ENCODE peak calls at places on chromosome 13, in eight cellular contexts. Q, U, B, I, L, C, K and O are unnamed samples.

GRCh38 chr13:77896536-77896935 is 22.1 kb downstream of the EDNRB start:
- DNase-seq in Q (peak), U (peak), B (no peak), I (no peak), L (no peak), C (no peak), K (no peak), O (peak)

GRCh38 chr13:73169971-73170370 is 111.2 kb downstream of the KLF5 start:
- DNase-seq in Q (no peak), U (no peak), B (no peak), I (no peak), L (no peak), C (no peak), K (no peak), O (no peak)

GRCh38 chr13:33119886-33120543 is 103.8 kb downstream of the KL start:
- DNase-seq in Q (no peak), U (no peak), B (peak), I (no peak), L (no peak), C (no peak), K (no peak), O (no peak)

GRCh38 chr13:32581177-32581786 is 5.0 kb upstream of the PDS5B start:
- DNase-seq in Q (no peak), U (peak), B (no peak), I (no peak), L (no peak), C (no peak), K (peak), O (peak)

GRCh38 chr13:21338156-21338555 is 120.9 kb downstream of the ZDHHC20 start:
- DNase-seq in Q (no peak), U (no peak), B (no peak), I (no peak), L (no peak), C (no peak), K (no peak), O (no peak)

GRCh38 chr13:67351915-67352314 is 121.8 kb upstream of the PCDH9 start:
- DNase-seq in Q (no peak), U (peak), B (no peak), I (no peak), L (no peak), C (no peak), K (no peak), O (peak)

GRCh38 chr13:65653548-65654078 is 1576.5 kb downstream of the PCDH9 start:
- DNase-seq in Q (no peak), U (no peak), B (no peak), I (no peak), L (no peak), C (no peak), K (no peak), O (no peak)

GRCh38 chr13:45280751-45281634 is 60.0 kb downstream of the TPT1 start:
- DNase-seq in Q (peak), U (peak), B (no peak), I (peak), L (peak), C (peak), K (peak), O (peak)

GRCh38 chr13:32255744-32256120 is 59.4 kb downstream of the ZAR1L start:
- DNase-seq in Q (no peak), U (no peak), B (no peak), I (no peak), L (no peak), C (no peak), K (no peak), O (no peak)

GRCh38 chr13:33281951-33282595 is 3.5 kb downstream of the STARD13 start:
- DNase-seq in Q (no peak), U (peak), B (no peak), I (no peak), L (no peak), C (no peak), K (no peak), O (peak)

GRCh38 chr13:110186221-110186838 is 120.6 kb downstream of the COL4A1 start:
- DNase-seq in Q (peak), U (no peak), B (no peak), I (no peak), L (no peak), C (no peak), K (no peak), O (no peak)

GRCh38 chr13:109344552-109345157 is 441.7 kb downstream of the IRS2 start:
- DNase-seq in Q (no peak), U (peak), B (no peak), I (no peak), L (no peak), C (no peak), K (no peak), O (peak)

GRCh38 chr13:46575321-46575721 is 22.4 kb downstream of the LRCH1 start:
- DNase-seq in Q (no peak), U (peak), B (no peak), I (no peak), L (no peak), C (no peak), K (no peak), O (no peak)

GRCh38 chr13:85261757-85262346 is 537.4 kb downstream of the SLITRK6 start:
- DNase-seq in Q (no peak), U (peak), B (no peak), I (no peak), L (no peak), C (no peak), K (peak), O (no peak)

DNA sequence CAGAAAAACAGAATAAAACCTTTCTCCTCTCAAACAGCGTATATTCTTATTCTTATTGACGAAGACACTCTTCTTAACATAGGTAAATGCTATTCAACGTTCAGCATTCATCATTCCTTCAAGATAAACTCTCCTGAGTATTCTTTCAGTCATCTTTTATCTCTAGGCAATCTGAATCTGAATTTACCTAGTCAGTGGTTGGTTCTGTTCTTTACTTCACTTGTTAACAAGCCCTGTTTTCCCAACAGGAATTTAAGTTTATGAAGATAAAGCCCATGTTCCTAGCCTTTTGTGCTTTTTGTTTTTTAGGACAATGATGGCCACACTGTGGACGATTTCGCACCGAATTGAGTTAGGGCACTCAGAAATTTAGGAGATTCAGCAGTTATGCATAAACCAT is 3.2 kb downstream of the ELF1 start:
- DNase-seq in Q (no peak), U (no peak), B (no peak), I (no peak), L (no peak), C (no peak), K (no peak), O (no peak)
- H3K4me3 ChIP-seq in Q (no peak), U (no peak), B (no peak), I (peak), L (peak), C (no peak), K (no peak), O (no peak)

DNA sequence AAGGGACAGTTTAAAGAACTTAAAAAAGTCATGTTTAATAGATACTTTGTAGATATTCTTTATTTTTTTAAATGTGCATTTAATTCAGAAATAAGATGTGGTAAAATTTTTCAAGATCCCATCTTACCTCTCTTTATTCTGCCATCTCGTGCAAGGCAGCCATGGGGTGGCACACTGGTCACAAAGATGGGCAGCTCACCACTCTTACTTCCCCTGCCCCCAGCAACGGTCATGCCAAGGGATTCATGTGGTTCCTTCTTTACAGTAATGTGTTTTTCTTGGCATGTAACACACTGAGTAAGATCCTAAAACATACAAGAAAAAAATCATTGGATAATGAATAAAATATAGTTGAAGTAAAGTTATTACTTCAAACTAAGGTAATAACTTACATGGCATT is 64.2 kb downstream of the LNX2 start:
- DNase-seq in Q (peak), U (peak), B (no peak), I (no peak), L (no peak), C (no peak), K (no peak), O (peak)
- TF ChIP-seq CTCF in Q (peak), U (peak), B (no peak), I (no peak), L (no peak), C (no peak), K (peak), O (peak)

GRCh38 chr13:39770514-39770913 is 115.1 kb downstream of the COG6 start:
- DNase-seq in Q (no peak), U (no peak), B (no peak), I (no peak), L (no peak), C (no peak), K (no peak), O (no peak)
- H3K4me3 ChIP-seq in Q (no peak), U (no peak), B (no peak), I (no peak), L (no peak), C (no peak), K (no peak), O (no peak)

GRCh38 chr13:79658333-79658975 is 177.5 kb downstream of the NDFIP2 start:
- DNase-seq in Q (no peak), U (no peak), B (no peak), I (no peak), L (no peak), C (no peak), K (peak), O (no peak)

GRCh38 chr13:79662882-79663281 is 181.9 kb downstream of the NDFIP2 start:
- DNase-seq in Q (peak), U (no peak), B (no peak), I (no peak), L (peak), C (no peak), K (peak), O (no peak)

GRCh38 chr13:79655509-79655908 is 174.6 kb downstream of the NDFIP2 start:
- DNase-seq in Q (no peak), U (no peak), B (no peak), I (no peak), L (no peak), C (no peak), K (no peak), O (no peak)

GRCh38 chr13:79660361-79660760 is 179.4 kb downstream of the NDFIP2 start:
- DNase-seq in Q (no peak), U (no peak), B (no peak), I (no peak), L (no peak), C (no peak), K (no peak), O (no peak)

DNA sequence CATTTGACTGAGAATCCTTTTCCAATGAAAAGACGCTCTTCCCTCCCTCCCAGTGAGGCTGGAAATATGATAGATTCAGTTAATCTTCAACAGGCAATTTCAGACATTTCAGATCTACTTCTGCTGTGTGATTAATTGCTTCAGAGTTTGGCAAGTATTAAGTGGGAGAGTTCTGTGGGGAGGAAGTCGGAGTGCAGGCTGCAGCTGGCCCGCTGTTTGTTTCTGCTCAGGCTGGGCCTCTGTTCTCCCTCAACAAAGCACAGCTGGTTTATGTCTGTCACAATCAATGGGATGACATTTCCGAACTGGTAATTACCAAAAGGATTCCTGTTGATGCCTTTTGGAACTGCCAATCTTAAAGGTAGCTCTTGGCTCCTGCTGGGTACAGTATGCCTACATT is 178.2 kb downstream of the NDFIP2 start:
- DNase-seq in Q (peak), U (peak), B (no peak), I (no peak), L (no peak), C (no peak), K (peak), O (peak)
- TF ChIP-seq CTCF in Q (no peak), U (no peak), B (no peak), I (no peak), L (no peak), C (no peak), K (no peak), O (no peak)

GRCh38 chr13:97145057-97145456 is 77.1 kb upstream of the MBNL2 start:
- DNase-seq in Q (no peak), U (no peak), B (no peak), I (no peak), L (no peak), C (no peak), K (no peak), O (no peak)

GRCh38 chr13:97140611-97141010 is 81.5 kb upstream of the MBNL2 start:
- DNase-seq in Q (no peak), U (no peak), B (no peak), I (no peak), L (no peak), C (no peak), K (no peak), O (no peak)

GRCh38 chr13:97139704-97140103 is 82.4 kb upstream of the MBNL2 start:
- DNase-seq in Q (no peak), U (no peak), B (no peak), I (no peak), L (no peak), C (no peak), K (no peak), O (no peak)

GRCh38 chr13:97142452-97142851 is 79.7 kb upstream of the MBNL2 start:
- DNase-seq in Q (peak), U (peak), B (no peak), I (no peak), L (peak), C (no peak), K (peak), O (no peak)

DNA sequence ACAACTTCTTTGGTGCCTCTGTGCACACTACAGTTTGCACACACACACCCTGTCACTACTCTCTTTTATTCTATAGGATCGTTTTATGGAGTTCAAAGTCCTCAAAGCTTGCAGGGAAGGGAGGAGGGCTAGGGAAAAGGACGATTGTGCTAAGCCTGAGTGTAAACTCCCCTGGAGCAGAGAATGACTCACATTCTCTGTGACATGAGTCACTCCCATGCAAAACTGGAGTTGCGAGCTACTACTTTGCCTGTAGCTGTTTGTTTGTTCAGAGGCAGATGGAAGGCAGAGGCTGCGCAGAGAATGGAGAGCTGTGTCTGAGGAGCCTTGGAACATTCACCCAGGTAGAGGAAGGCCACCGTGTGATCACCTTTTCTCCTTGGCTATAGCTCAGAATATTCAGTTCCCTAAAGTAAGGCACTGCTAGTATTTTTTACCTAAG is 80.5 kb upstream of the MBNL2 start:
- DNase-seq in Q (peak), U (peak), B (no peak), I (peak), L (peak), C (no peak), K (peak), O (peak)
- H3K4me3 ChIP-seq in Q (no peak), U (peak), B (no peak), I (no peak), L (peak), C (no peak), K (no peak), O (no peak)

GRCh38 chr13:29564828-29565227 is 30.7 kb downstream of the SLC7A1 start:
- DNase-seq in Q (no peak), U (no peak), B (no peak), I (no peak), L (no peak), C (no peak), K (no peak), O (peak)
- TF ChIP-seq CTCF in Q (peak), U (peak), B (peak), I (no peak), L (no peak), C (no peak), K (peak), O (peak)

GRCh38 chr13:101452519-101453485 is at the start of gene ITGBL1:
- DNase-seq in Q (peak), U (peak), B (no peak), I (no peak), L (no peak), C (no peak), K (no peak), O (peak)
- H3K4me3 ChIP-seq in Q (no peak), U (peak), B (peak), I (peak), L (peak), C (peak), K (no peak), O (peak)

DNA sequence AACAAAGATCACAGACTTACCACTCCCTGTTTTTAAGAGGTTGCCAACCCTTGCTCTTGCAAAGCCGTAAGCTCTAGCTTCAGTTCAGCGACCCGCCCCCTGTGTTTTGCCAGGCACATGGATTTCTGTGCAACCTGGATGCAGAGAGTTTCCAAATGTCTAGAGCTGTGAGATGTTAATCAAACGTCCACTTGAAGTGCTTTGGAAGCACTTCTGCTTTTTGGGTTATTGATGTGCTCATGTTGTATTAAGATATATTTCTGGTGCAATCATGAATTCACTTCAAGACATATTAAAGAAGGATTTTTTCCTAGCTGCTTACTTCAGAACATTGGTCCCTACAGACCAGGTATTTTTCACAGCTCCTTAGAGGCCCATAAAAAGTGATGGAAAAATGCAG is 59.6 kb downstream of the DLEU7 start:
- DNase-seq in Q (no peak), U (no peak), B (no peak), I (no peak), L (no peak), C (no peak), K (no peak), O (no peak)
- TF ChIP-seq CTCF in Q (no peak), U (no peak), B (no peak), I (no peak), L (no peak), C (no peak), K (no peak), O (no peak)

GRCh38 chr13:42575938-42576337 is 2.0 kb downstream of the TNFSF11 start:
- DNase-seq in Q (no peak), U (no peak), B (no peak), I (no peak), L (no peak), C (no peak), K (no peak), O (no peak)

GRCh38 chr13:42577538-42577937 is 3.6 kb downstream of the TNFSF11 start:
- DNase-seq in Q (no peak), U (no peak), B (no peak), I (no peak), L (no peak), C (no peak), K (no peak), O (no peak)

GRCh38 chr13:42574435-42575311 is 721 bp downstream of the TNFSF11 start:
- DNase-seq in Q (no peak), U (no peak), B (no peak), I (no peak), L (no peak), C (no peak), K (no peak), O (no peak)

GRCh38 chr13:42571895-42572294 is 2.1 kb upstream of the TNFSF11 start:
- DNase-seq in Q (no peak), U (no peak), B (no peak), I (no peak), L (no peak), C (no peak), K (no peak), O (no peak)

DNA sequence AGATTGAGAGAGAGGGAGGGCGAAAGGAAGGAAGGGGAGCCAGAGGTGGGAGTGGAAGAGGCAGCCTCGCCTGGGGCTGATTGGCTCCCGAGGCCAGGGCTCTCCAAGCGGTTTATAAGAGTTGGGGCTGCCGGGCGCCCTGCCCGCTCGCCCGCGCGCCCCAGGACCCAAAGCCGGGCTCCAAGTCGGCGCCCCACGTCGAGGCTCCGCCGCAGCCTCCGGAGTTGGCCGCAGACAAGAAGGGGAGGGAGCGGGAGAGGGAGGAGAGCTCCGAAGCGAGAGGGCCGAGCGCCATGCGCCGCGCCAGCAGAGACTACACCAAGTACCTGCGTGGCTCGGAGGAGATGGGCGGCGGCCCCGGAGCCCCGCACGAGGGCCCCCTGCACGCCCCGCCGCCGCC is at the start of gene TNFSF11:
- DNase-seq in Q (no peak), U (no peak), B (no peak), I (no peak), L (no peak), C (no peak), K (peak), O (no peak)
- H3K4me3 ChIP-seq in Q (no peak), U (peak), B (no peak), I (peak), L (peak), C (peak), K (peak), O (peak)

DNA sequence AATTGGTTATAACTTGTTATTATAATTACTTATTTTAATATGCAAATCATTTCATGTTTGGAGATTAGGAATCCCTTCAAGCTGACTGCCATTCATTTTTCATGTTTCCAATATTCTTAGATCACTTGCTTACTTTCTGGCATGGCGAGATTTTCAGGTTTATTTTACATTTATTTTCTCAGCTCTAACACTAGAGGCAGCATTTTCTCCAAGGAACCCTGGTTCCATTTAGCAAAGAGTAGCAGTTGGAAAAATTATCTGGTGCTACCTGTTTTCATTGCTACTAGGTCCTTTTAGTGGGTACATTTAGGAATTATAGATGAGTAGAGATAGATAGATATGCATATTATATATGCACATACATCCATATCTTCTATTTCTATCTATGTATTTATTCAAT is 90.9 kb upstream of the TRPC4 start:
- DNase-seq in Q (no peak), U (no peak), B (no peak), I (no peak), L (no peak), C (no peak), K (no peak), O (no peak)
- TF ChIP-seq CTCF in Q (no peak), U (peak), B (peak), I (no peak), L (no peak), C (no peak), K (peak), O (peak)